ENCODE peak calls at places on chromosomes 12 and 14, in eight cellular contexts. S is AG04450, C is heart right ventricle, V is left lung, Y is neural crest cell, Z is IMR-90, P is SK-N-SH, I is cardiac fibroblast. N is an unnamed sample.

GRCh38 chr14:60563113-60563512 is 54.2 kb downstream of the SIX6 start:
- DNase-seq in S (peak), C (no peak), V (no peak), Y (no peak), Z (peak), P (no peak), I (peak), N (no peak)

GRCh38 chr12:131452444-131452860 is 258.4 kb upstream of the SFSWAP start:
- DNase-seq in S (no peak), C (no peak), V (peak), Y (peak), Z (no peak), P (no peak), I (no peak), N (peak)

GRCh38 chr12:71871116-71871515 is 31.6 kb downstream of the TBC1D15 start:
- DNase-seq in S (peak), C (no peak), V (no peak), Y (no peak), Z (peak), P (no peak), I (peak), N (no peak)

GRCh38 chr14:106694638-106695393 is 1168.4 kb downstream of the TMEM121 start:
- DNase-seq in S (no peak), C (peak), V (no peak), Y (no peak), Z (no peak), P (peak), I (no peak), N (peak)

GRCh38 chr12:101004891-101005290 is 205.1 kb downstream of the SLC5A8 start:
- DNase-seq in S (no peak), C (no peak), V (no peak), Y (no peak), Z (peak), P (no peak), I (no peak), N (no peak)

GRCh38 chr12:117111386-117112267 is 12.4 kb upstream of the TESC start:
- DNase-seq in S (no peak), C (no peak), V (no peak), Y (no peak), Z (no peak), P (no peak), I (no peak), N (no peak)

GRCh38 chr12:27163048-27163715 is 80.8 kb upstream of the C12orf71 start:
- DNase-seq in S (no peak), C (no peak), V (no peak), Y (no peak), Z (peak), P (no peak), I (peak), N (no peak)

GRCh38 chr12:24898606-24899005 is 50.3 kb downstream of the BCAT1 start:
- DNase-seq in S (no peak), C (no peak), V (no peak), Y (no peak), Z (no peak), P (no peak), I (peak), N (no peak)

GRCh38 chr14:56224179-56224578 is 106.0 kb downstream of the PELI2 start:
- DNase-seq in S (no peak), C (no peak), V (no peak), Y (no peak), Z (no peak), P (no peak), I (no peak), N (no peak)

GRCh38 chr12:82832091-82832490 is 145.4 kb downstream of the TMTC2 start:
- DNase-seq in S (no peak), C (no peak), V (no peak), Y (no peak), Z (no peak), P (no peak), I (no peak), N (no peak)

GRCh38 chr12:12333980-12334709 is 15.9 kb downstream of the MANSC1 start:
- DNase-seq in S (no peak), C (peak), V (peak), Y (peak), Z (peak), P (peak), I (peak), N (peak)

GRCh38 chr12:124703852-124704251 is 136.4 kb upstream of the NCOR2 start:
- DNase-seq in S (no peak), C (no peak), V (peak), Y (no peak), Z (no peak), P (no peak), I (no peak), N (no peak)

GRCh38 chr12:100574262-100575074 is 984 bp downstream of the GAS2L3 start:
- DNase-seq in S (no peak), C (peak), V (no peak), Y (no peak), Z (no peak), P (peak), I (no peak), N (no peak)

GRCh38 chr14:52902971-52903385 is 47.9 kb downstream of the FERMT2 start:
- DNase-seq in S (no peak), C (no peak), V (no peak), Y (no peak), Z (peak), P (no peak), I (peak), N (no peak)

GRCh38 chr12:1328385-1328784 is 266.0 kb downstream of the FBXL14 start:
- DNase-seq in S (no peak), C (peak), V (no peak), Y (no peak), Z (no peak), P (no peak), I (no peak), N (no peak)

GRCh38 chr14:61491224-61491623 is 169.8 kb downstream of the PRKCH start:
- DNase-seq in S (no peak), C (no peak), V (no peak), Y (no peak), Z (no peak), P (no peak), I (no peak), N (no peak)

GRCh38 chr12:124363376-124363965 is 68.6 kb downstream of the RFLNA start:
- DNase-seq in S (no peak), C (no peak), V (no peak), Y (no peak), Z (no peak), P (no peak), I (no peak), N (no peak)

GRCh38 chr12:13223941-13224340 is 27.4 kb downstream of the EMP1 start:
- DNase-seq in S (no peak), C (no peak), V (no peak), Y (no peak), Z (peak), P (no peak), I (peak), N (no peak)

GRCh38 chr12:46269429-46270241 is 792 bp upstream of the SLC38A1 start:
- DNase-seq in S (no peak), C (no peak), V (peak), Y (peak), Z (no peak), P (no peak), I (no peak), N (peak)

GRCh38 chr14:76867536-76868452 is 41.6 kb downstream of the LRRC74A start:
- DNase-seq in S (no peak), C (no peak), V (peak), Y (no peak), Z (no peak), P (no peak), I (no peak), N (peak)

GRCh38 chr14:95871531-95871930 is 5.1 kb upstream of the TUNAR start:
- DNase-seq in S (no peak), C (no peak), V (no peak), Y (no peak), Z (no peak), P (no peak), I (no peak), N (no peak)

GRCh38 chr12:23927907-23928306 is 21.6 kb downstream of the SOX5 start:
- DNase-seq in S (no peak), C (no peak), V (no peak), Y (no peak), Z (no peak), P (no peak), I (no peak), N (no peak)

GRCh38 chr14:74566174-74567125 is 45.6 kb downstream of the LTBP2 start:
- DNase-seq in S (no peak), C (no peak), V (no peak), Y (no peak), Z (no peak), P (no peak), I (peak), N (no peak)

GRCh38 chr14:55301722-55302121 is 30.5 kb downstream of the FBXO34 start:
- DNase-seq in S (no peak), C (no peak), V (no peak), Y (no peak), Z (peak), P (peak), I (peak), N (peak)

DNA sequence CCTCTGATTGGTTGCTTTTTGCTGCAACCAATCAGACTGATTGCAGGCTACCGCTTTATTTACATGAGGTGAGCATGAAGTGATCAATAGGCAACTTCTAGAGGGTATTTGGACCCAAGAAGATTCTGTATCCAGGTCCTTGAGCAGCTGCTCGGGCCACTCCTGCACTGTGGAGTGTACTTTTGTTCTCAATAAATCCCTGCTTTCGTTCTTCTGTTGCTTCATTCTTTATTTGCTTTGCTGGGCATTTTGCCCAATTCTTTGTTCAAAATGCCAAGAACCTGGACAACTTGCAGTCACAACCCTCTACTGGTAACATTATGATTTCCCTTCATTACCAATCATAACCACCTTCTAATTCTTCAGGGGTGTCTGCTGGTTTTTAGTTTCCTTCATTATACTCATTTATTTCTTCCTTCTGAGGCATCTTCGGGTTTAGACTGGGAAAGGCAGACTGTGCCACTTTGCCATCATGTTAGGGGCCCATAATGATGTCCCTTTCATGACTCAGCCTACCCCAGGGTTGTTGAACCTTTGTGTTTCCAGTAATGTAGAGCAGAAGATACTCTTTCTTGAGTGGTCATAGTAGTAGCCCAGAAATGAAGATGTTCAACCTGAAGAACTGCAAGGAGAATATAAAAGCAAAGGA is 43.4 kb upstream of the LIMA1 start:
- DNase-seq in S (peak), C (no peak), V (no peak), Y (no peak), Z (peak), P (no peak), I (peak), N (no peak)
- TF ChIP-seq CTCF in S (no peak), C (no peak), V (no peak), Y (no peak), Z (no peak), P (no peak), I (no peak), N (no peak)

DNA sequence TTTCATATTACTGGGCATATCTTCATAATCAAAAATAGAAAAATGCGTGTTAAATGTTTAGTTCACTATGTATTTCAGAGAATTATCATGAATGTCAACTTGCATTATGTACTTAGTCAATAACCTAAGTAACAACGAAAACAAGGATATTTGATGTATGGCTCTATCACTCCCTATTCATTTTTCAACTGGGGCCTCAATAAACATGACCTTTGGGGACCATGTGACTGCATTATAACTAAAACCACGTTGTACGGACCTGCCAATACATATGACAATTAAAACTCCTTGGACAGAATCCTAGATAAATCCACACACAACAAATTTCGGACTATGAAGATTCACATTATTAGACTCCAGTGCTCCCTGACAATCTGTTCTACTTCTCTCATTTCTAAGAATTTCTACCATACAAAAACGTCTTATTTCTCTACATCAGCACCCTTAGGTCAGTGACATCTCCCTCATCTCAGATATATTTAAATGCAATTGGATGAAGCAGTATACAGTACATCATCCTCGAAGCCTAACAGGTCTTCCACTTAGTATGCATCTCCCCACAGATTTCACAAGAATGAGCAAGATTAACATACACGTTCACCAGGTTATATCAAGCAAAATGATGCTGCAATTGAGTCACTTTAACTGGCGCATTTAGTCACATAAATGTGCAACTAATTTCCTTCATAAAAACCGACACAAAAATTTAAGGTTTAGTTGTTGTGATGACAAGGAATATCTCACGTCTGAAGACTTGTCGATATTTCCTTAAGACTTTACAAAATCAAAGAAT is 1.5 kb downstream of the UBE2N start:
- DNase-seq in S (no peak), C (no peak), V (no peak), Y (no peak), Z (peak), P (no peak), I (peak), N (no peak)
- TF ChIP-seq CTCF in S (no peak), C (no peak), V (no peak), Y (no peak), Z (no peak), P (no peak), I (no peak), N (no peak)

DNA sequence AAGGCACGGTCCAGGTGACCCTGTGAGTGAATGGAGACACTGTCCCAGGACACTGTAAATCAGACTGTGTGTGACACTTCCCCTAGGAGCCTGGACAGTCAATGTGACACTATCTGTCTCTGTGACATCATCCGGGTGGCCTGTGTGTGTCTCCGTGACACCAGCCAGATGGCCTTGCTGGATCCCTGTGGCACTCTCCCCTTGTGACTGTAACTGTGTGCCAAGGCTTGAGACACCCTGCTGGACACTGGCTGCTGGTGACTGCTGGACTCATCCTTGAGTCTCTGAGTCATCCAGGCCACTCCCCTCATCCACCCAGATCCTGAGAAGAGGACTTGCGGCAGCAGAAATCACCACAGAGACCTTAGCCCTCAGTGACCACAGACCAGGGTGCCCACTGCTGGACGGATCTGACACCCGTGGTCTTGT is 51.6 kb downstream of the MVK start:
- DNase-seq in S (no peak), C (peak), V (no peak), Y (no peak), Z (peak), P (peak), I (peak), N (no peak)
- TF ChIP-seq CTCF in S (no peak), C (no peak), V (no peak), Y (no peak), Z (no peak), P (peak), I (peak), N (no peak)

GRCh38 chr12:29893002-29893401 is 109.3 kb upstream of the TMTC1 start:
- DNase-seq in S (no peak), C (no peak), V (no peak), Y (no peak), Z (no peak), P (no peak), I (no peak), N (no peak)

GRCh38 chr12:29891792-29892191 is 108.0 kb upstream of the TMTC1 start:
- DNase-seq in S (no peak), C (no peak), V (no peak), Y (no peak), Z (no peak), P (no peak), I (no peak), N (no peak)

GRCh38 chr12:29888777-29889176 is 105.0 kb upstream of the TMTC1 start:
- DNase-seq in S (no peak), C (no peak), V (peak), Y (no peak), Z (no peak), P (no peak), I (no peak), N (no peak)

DNA sequence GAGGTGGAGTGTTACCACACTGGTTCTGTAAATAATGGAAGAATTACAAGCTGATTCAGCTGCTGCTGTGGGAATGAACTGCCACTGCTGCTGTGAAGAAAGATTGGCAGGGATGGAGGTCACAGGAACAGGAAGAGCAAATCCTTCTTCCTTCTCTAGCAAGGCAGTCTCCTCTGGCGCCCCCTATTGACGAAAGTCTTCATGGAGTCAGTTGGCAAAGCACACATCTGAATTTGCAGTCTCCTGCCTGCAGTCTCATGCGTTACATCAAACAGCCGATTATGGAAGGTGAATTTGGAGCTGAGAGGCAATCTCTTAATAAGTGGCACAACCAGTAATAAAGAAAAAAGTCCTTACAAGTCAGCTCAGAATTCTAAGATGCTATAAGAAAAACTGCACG is 106.0 kb upstream of the TMTC1 start:
- DNase-seq in S (no peak), C (peak), V (no peak), Y (peak), Z (peak), P (peak), I (peak), N (peak)
- TF ChIP-seq CTCF in S (peak), C (peak), V (peak), Y (peak), Z (peak), P (peak), I (peak), N (peak)

GRCh38 chr14:83294941-83295340 is 1761.3 kb upstream of the SEL1L start:
- DNase-seq in S (no peak), C (no peak), V (no peak), Y (no peak), Z (peak), P (no peak), I (peak), N (no peak)

GRCh38 chr14:83291716-83292115 is 1758.1 kb upstream of the SEL1L start:
- DNase-seq in S (no peak), C (no peak), V (no peak), Y (no peak), Z (peak), P (no peak), I (no peak), N (no peak)

GRCh38 chr14:83290447-83290846 is 1756.8 kb upstream of the SEL1L start:
- DNase-seq in S (no peak), C (no peak), V (no peak), Y (no peak), Z (no peak), P (no peak), I (no peak), N (no peak)

GRCh38 chr14:83287300-83287699 is 1753.6 kb upstream of the SEL1L start:
- DNase-seq in S (no peak), C (no peak), V (no peak), Y (no peak), Z (no peak), P (no peak), I (no peak), N (no peak)

GRCh38 chr14:83289390-83289789 is 1755.7 kb upstream of the SEL1L start:
- DNase-seq in S (no peak), C (no peak), V (no peak), Y (no peak), Z (no peak), P (no peak), I (no peak), N (no peak)
- TF ChIP-seq CTCF in S (no peak), C (no peak), V (no peak), Y (no peak), Z (no peak), P (no peak), I (no peak), N (no peak)

GRCh38 chr12:53174881-53175491 is 5.5 kb upstream of the ZNF740 start:
- DNase-seq in S (no peak), C (no peak), V (no peak), Y (no peak), Z (peak), P (no peak), I (peak), N (no peak)
- TF ChIP-seq CTCF in S (peak), C (peak), V (no peak), Y (peak), Z (no peak), P (peak), I (peak), N (peak)

GRCh38 chr12:49910331-49911212 is 6.9 kb upstream of the FAIM2 start:
- DNase-seq in S (no peak), C (no peak), V (peak), Y (no peak), Z (no peak), P (no peak), I (no peak), N (no peak)
- TF ChIP-seq CTCF in S (no peak), C (no peak), V (no peak), Y (no peak), Z (no peak), P (no peak), I (no peak), N (no peak)

DNA sequence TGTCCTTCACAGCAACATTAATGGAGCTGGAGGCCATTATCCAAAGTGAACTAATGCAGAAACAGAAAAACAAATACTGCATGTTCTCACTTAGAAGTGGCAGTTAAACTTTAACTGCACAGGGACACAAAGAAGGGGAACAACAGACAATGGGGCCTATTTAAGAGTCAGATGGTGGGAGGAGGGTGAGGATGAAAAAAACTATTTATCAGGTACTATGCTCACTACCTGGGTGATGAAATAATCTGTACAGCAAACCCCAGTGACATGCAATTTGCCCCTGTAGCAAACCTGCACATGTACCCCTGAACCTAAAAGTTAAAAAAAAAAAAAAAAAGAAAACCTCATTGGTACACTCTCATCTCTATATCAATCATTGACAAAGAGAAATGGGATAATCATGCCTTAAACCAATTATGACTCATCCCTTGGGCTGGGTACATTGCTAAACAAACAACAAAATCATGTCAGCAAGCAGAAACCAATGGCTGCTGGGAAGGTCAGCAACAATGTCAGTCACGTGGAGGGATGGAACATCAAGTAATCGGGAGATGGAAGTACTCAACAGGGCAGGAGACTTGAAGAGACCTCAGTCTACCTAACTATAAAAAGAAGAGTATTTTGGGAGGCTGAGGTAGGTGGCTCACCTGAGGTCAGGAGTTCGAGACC is 479.2 kb downstream of the RMST start:
- DNase-seq in S (no peak), C (no peak), V (no peak), Y (no peak), Z (no peak), P (no peak), I (no peak), N (no peak)
- TF ChIP-seq CTCF in S (no peak), C (no peak), V (no peak), Y (no peak), Z (no peak), P (no peak), I (no peak), N (no peak)